ENCODE peak calls at places on chromosomes 11 and 22, in nine cellular contexts. H is gastrocnemius medialis, V is HL-60, P is M059J, E is stromal cell of bone marrow, J is choroid plexus epithelial cell, X is mesothelial cell of epicardium, F is NCI-H2081, I is ureter. Z is an unnamed sample.

GRCh38 chr11:26623076-26623666 is 51.1 kb upstream of the MUC15 start:
- DNase-seq in X (no peak), F (no peak), E (no peak), H (no peak), P (peak), V (no peak), J (peak), I (no peak), Z (no peak)

GRCh38 chr11:49995559-49995958 is 13.2 kb upstream of the OR4C12 start:
- DNase-seq in F (peak), H (no peak), X (no peak), V (peak), E (peak), I (no peak), J (peak), P (peak), Z (no peak)

GRCh38 chr11:44658451-44658850 is 68.3 kb upstream of the TSPAN18 start:
- DNase-seq in E (no peak), X (no peak), J (peak), F (no peak), H (no peak), P (peak), I (no peak), V (no peak), Z (no peak)

GRCh38 chr22:41636467-41636866 is 15.4 kb downstream of the XRCC6 start:
- DNase-seq in F (no peak), E (peak), V (no peak), I (no peak), P (peak), J (peak), H (peak), X (no peak), Z (no peak)

GRCh38 chr22:35749808-35750207 is 32.1 kb downstream of the APOL5 start:
- DNase-seq in F (no peak), J (no peak), E (peak), V (no peak), X (no peak), P (no peak), I (no peak), H (no peak), Z (no peak)

GRCh38 chr11:96086111-96086510 is 162.2 kb upstream of the MTMR2 start:
- DNase-seq in F (no peak), E (no peak), I (no peak), V (no peak), X (no peak), H (no peak), P (no peak), J (no peak), Z (no peak)

GRCh38 chr22:47486569-47487312 is 724.3 kb downstream of the TBC1D22A start:
- DNase-seq in P (no peak), E (no peak), I (no peak), H (no peak), X (no peak), F (no peak), V (no peak), J (no peak), Z (no peak)

GRCh38 chr11:123653997-123654565 is 343 bp downstream of the SCN3B start:
- DNase-seq in E (no peak), J (peak), I (peak), X (peak), H (no peak), F (peak), V (no peak), P (peak), Z (peak)

GRCh38 chr22:29030016-29030617 is 31.5 kb downstream of the C22orf31 start:
- DNase-seq in X (no peak), F (no peak), P (peak), I (no peak), E (no peak), H (no peak), V (no peak), J (peak), Z (no peak)

GRCh38 chr22:50694766-50695420 is 22.3 kb downstream of the SHANK3 start:
- DNase-seq in E (no peak), F (no peak), H (no peak), V (no peak), J (no peak), P (no peak), I (peak), X (no peak), Z (peak)

GRCh38 chr22:45934659-45935341 is 42.2 kb downstream of the WNT7B start:
- DNase-seq in E (peak), H (no peak), F (peak), I (peak), P (peak), X (peak), V (no peak), J (peak), Z (peak)

GRCh38 chr22:27245056-27245455 is 556.5 kb downstream of the MN1 start:
- DNase-seq in F (no peak), H (no peak), J (no peak), I (no peak), X (no peak), V (no peak), P (peak), E (no peak), Z (no peak)

GRCh38 chr11:75668508-75669297 is at the start of gene MAP6:
- DNase-seq in J (no peak), E (no peak), P (peak), X (peak), I (no peak), V (no peak), H (no peak), F (peak), Z (peak)

GRCh38 chr11:118921121-118921928 is 4.4 kb downstream of the BCL9L start:
- DNase-seq in J (peak), P (peak), H (peak), V (no peak), F (no peak), X (no peak), E (peak), I (peak), Z (peak)

GRCh38 chr22:45828836-45829235 is 148.1 kb downstream of the WNT7B start:
- DNase-seq in P (no peak), H (no peak), I (no peak), V (no peak), X (no peak), E (no peak), F (no peak), J (peak), Z (no peak)

GRCh38 chr22:50015451-50016307 is 3.1 kb upstream of the IL17REL start:
- DNase-seq in H (no peak), V (no peak), E (no peak), J (no peak), F (no peak), P (no peak), I (no peak), X (no peak), Z (peak)

GRCh38 chr11:128764617-128765095 is 70.8 kb downstream of the FLI1 start:
- DNase-seq in X (no peak), J (no peak), F (peak), P (no peak), V (no peak), H (no peak), E (no peak), I (no peak), Z (no peak)

GRCh38 chr22:40121463-40121862 is 56.3 kb upstream of the TNRC6B start:
- DNase-seq in I (no peak), F (no peak), V (no peak), E (no peak), H (no peak), P (no peak), X (no peak), J (no peak), Z (no peak)

GRCh38 chr11:32420937-32421532 is 14.3 kb downstream of the WT1 start:
- DNase-seq in X (no peak), J (no peak), H (no peak), E (no peak), V (peak), F (no peak), I (no peak), P (peak), Z (no peak)

GRCh38 chr22:44620841-44621382 is 81.1 kb upstream of the PRR5 start:
- DNase-seq in H (no peak), I (no peak), J (no peak), V (no peak), F (no peak), X (no peak), P (no peak), E (no peak), Z (no peak)

GRCh38 chr11:278001-278951 is at the start of gene NLRP6:
- DNase-seq in X (peak), H (no peak), V (no peak), F (no peak), I (peak), J (no peak), P (no peak), E (no peak), Z (no peak)

GRCh38 chr11:92527467-92527866 is 302.8 kb downstream of the FAT3 start:
- DNase-seq in I (no peak), H (no peak), V (no peak), X (no peak), J (peak), E (peak), F (no peak), P (peak), Z (no peak)

GRCh38 chr11:30451167-30451566 is 128.3 kb downstream of the ARL14EP start:
- DNase-seq in I (no peak), J (no peak), F (no peak), X (no peak), V (no peak), H (no peak), E (no peak), P (no peak), Z (no peak)

GRCh38 chr11:31233425-31233824 is 136.1 kb downstream of the DCDC1 start:
- DNase-seq in X (no peak), E (no peak), I (no peak), H (no peak), P (peak), J (peak), V (no peak), F (peak), Z (no peak)

GRCh38 chr11:9838961-9839360 is 175.1 kb downstream of the SWAP70 start:
- DNase-seq in P (peak), F (no peak), H (no peak), E (no peak), X (no peak), I (no peak), J (no peak), V (no peak), Z (no peak)

GRCh38 chr22:46653596-46653995 is 33.4 kb downstream of the GRAMD4 start:
- DNase-seq in H (no peak), J (no peak), F (no peak), P (no peak), I (no peak), V (no peak), X (no peak), E (no peak), Z (no peak)

GRCh38 chr11:60762851-60763691 is 6.4 kb downstream of the MS4A15 start:
- DNase-seq in J (peak), I (no peak), P (peak), E (no peak), F (peak), V (no peak), H (no peak), X (no peak), Z (peak)

GRCh38 chr11:47271961-47272661 is 2.2 kb downstream of the MADD start:
- DNase-seq in H (peak), F (peak), J (no peak), V (no peak), I (no peak), E (no peak), X (no peak), P (no peak), Z (no peak)

GRCh38 chr11:129608711-129609110 is 206.9 kb upstream of the TMEM45B start:
- DNase-seq in I (no peak), H (no peak), P (peak), J (no peak), X (no peak), E (no peak), V (no peak), F (no peak), Z (no peak)

GRCh38 chr11:75467311-75467710 is 34.3 kb upstream of the KLHL35 start:
- DNase-seq in F (no peak), X (no peak), H (no peak), J (no peak), V (no peak), P (no peak), E (no peak), I (no peak), Z (peak)

Z was measured in aorta.